ENCODE peak calls at places on chromosomes 2 and 18, in seven cellular contexts. P, K, F, R, N, A and O are unnamed samples.

GRCh38 chr2:217095511-217096205 is 235.8 kb upstream of the TNP1 start:
- DNase-seq in K (no peak), N (no peak), F (no peak), P (no peak), R (no peak), A (no peak), O (no peak)

GRCh38 chr2:42164971-42165370 is 4.2 kb upstream of the EML4 start:
- DNase-seq in F (no peak), N (no peak), R (no peak), A (no peak), K (no peak), P (no peak), O (no peak)

GRCh38 chr2:39390126-39390692 is 46.9 kb downstream of the MAP4K3 start:
- DNase-seq in A (no peak), K (no peak), N (no peak), R (no peak), F (no peak), P (no peak), O (no peak)

GRCh38 chr2:65607906-65608305 is 175.5 kb upstream of the SPRED2 start:
- DNase-seq in N (no peak), R (no peak), F (no peak), P (no peak), A (no peak), K (no peak), O (no peak)

GRCh38 chr2:221915926-221916325 is 343.8 kb upstream of the EPHA4 start:
- DNase-seq in P (no peak), N (no peak), K (no peak), A (no peak), R (no peak), F (no peak), O (no peak)

GRCh38 chr2:66885775-66886402 is 451.0 kb downstream of the MEIS1 start:
- DNase-seq in N (no peak), P (no peak), A (no peak), K (no peak), R (no peak), F (no peak), O (no peak)

GRCh38 chr2:70785137-70785911 is 5.1 kb downstream of the FIGLA start:
- DNase-seq in N (no peak), F (peak), K (no peak), R (no peak), P (no peak), A (peak), O (peak)

GRCh38 chr18:58288922-58289797 is 245.1 kb downstream of the NEDD4L start:
- DNase-seq in R (no peak), K (no peak), A (no peak), F (peak), N (no peak), P (no peak), O (no peak)

GRCh38 chr2:63058149-63058741 is 7.6 kb downstream of the OTX1 start:
- DNase-seq in K (no peak), R (no peak), N (no peak), F (peak), A (no peak), P (no peak), O (no peak)

GRCh38 chr2:48355494-48355893 is 174.5 kb upstream of the STON1 start:
- DNase-seq in R (no peak), A (no peak), K (no peak), F (no peak), P (no peak), N (no peak), O (no peak)

GRCh38 chr2:213214209-213214608 is 62.8 kb upstream of the IKZF2 start:
- DNase-seq in F (no peak), R (no peak), A (no peak), N (no peak), P (no peak), K (no peak), O (no peak)

GRCh38 chr2:85907671-85908157 is 18.9 kb upstream of the ST3GAL5 start:
- DNase-seq in P (no peak), R (no peak), F (no peak), A (no peak), K (no peak), N (peak), O (no peak)

GRCh38 chr18:32093106-32093511 is 1.4 kb downstream of the RNF138 start:
- DNase-seq in N (no peak), K (peak), P (no peak), R (no peak), A (peak), F (peak), O (peak)

GRCh38 chr2:118668431-118669424 is 178.7 kb downstream of the EN1 start:
- DNase-seq in K (no peak), F (peak), R (no peak), N (no peak), P (no peak), A (no peak), O (peak)

GRCh38 chr2:239677455-239678185 is 276.8 kb upstream of the HDAC4 start:
- DNase-seq in P (no peak), A (no peak), N (no peak), K (no peak), F (no peak), R (no peak), O (no peak)

GRCh38 chr2:189698020-189698887 is 23.8 kb downstream of the ANKAR start:
- DNase-seq in P (no peak), N (no peak), K (no peak), A (peak), F (peak), R (no peak), O (peak)

GRCh38 chr2:221389909-221390308 is 182.2 kb downstream of the EPHA4 start:
- DNase-seq in K (no peak), P (no peak), N (no peak), F (no peak), A (no peak), R (no peak), O (no peak)

GRCh38 chr2:46943881-46944798 is 28.5 kb upstream of the MCFD2 start:
- DNase-seq in R (no peak), N (no peak), A (no peak), F (no peak), P (peak), K (peak), O (no peak)

GRCh38 chr2:127293386-127293757 is 572 bp downstream of the ERCC3 start:
- DNase-seq in F (peak), R (no peak), N (no peak), K (no peak), P (no peak), A (no peak), O (peak)

GRCh38 chr18:24878289-24878688 is 417.9 kb downstream of the HRH4 start:
- DNase-seq in A (peak), R (no peak), P (no peak), N (no peak), K (no peak), F (peak), O (peak)

GRCh38 chr2:227509824-227510619 is 38.1 kb downstream of the AGFG1 start:
- DNase-seq in P (no peak), A (no peak), K (no peak), N (peak), F (no peak), R (no peak), O (no peak)

GRCh38 chr18:9902832-9903231 is 11.0 kb upstream of the VAPA start:
- DNase-seq in F (no peak), N (no peak), A (no peak), P (no peak), K (no peak), R (no peak), O (no peak)

GRCh38 chr2:32963941-32964340 is 17.2 kb downstream of the LTBP1 start:
- DNase-seq in A (no peak), F (no peak), R (no peak), K (no peak), N (no peak), P (no peak), O (no peak)

GRCh38 chr2:105804266-105804665 is 59.6 kb downstream of the NCK2 start:
- DNase-seq in P (no peak), R (no peak), K (no peak), F (no peak), N (no peak), A (peak), O (no peak)

GRCh38 chr2:46615555-46616487 is 136.5 kb downstream of the TMEM247 start:
- DNase-seq in A (peak), F (peak), P (peak), N (no peak), R (no peak), K (no peak), O (peak)

GRCh38 chr2:219454217-219454616 is 19.6 kb downstream of the SPEG start:
- DNase-seq in P (no peak), R (no peak), A (peak), K (no peak), F (no peak), N (no peak), O (no peak)

GRCh38 chr2:167196461-167197252 is 308.4 kb downstream of the XIRP2 start:
- DNase-seq in K (no peak), A (peak), P (no peak), R (no peak), N (no peak), F (peak), O (no peak)

GRCh38 chr2:228369400-228370031 is 188.0 kb upstream of the SPHKAP start:
- DNase-seq in F (no peak), P (no peak), K (no peak), A (no peak), R (no peak), N (no peak), O (no peak)

GRCh38 chr2:102801098-102801718 is 39.4 kb downstream of the TMEM182 start:
- DNase-seq in N (no peak), K (no peak), P (no peak), R (no peak), F (peak), A (no peak), O (peak)

GRCh38 chr2:52356560-52356959 is 1324.6 kb upstream of the NRXN1 start:
- DNase-seq in N (no peak), F (no peak), A (no peak), K (no peak), P (no peak), R (no peak), O (no peak)

GRCh38 chr2:171741189-171741588 is 53.9 kb downstream of the DYNC1I2 start:
- DNase-seq in A (no peak), K (no peak), P (no peak), R (no peak), N (no peak), F (no peak), O (no peak)